ENCODE peak calls at places on chromosomes 13 and 19, in four cellular contexts. X, J, U and S are unnamed samples. For H3K4me1 and H3K36me3, the result is how much of the 10 kb centered on the place peaks cover.

GRCh38 chr19:38990949-38991697 is 15.6 kb upstream of the FBXO17 start:
- DNase-seq in J (no peak), X (no peak), U (no peak), S (no peak)

GRCh38 chr19:29971648-29972047 is 29.6 kb downstream of the URI1 start:
- DNase-seq in U (no peak), J (no peak), X (no peak), S (no peak)

GRCh38 chr19:4472174-4472974 is at the start of gene HDGFL2:
- DNase-seq in J (peak), X (no peak), U (no peak), S (no peak)

GRCh38 chr13:59016250-59016649 is 1147.5 kb downstream of the DIAPH3 start:
- DNase-seq in X (peak), U (no peak), J (no peak), S (no peak)

GRCh38 chr13:114035583-114036501 is 62.0 kb upstream of the C13orf46 start:
- DNase-seq in X (peak), U (peak), J (no peak), S (no peak)

GRCh38 chr19:31312004-31312403 is 37.2 kb downstream of the TSHZ3 start:
- DNase-seq in J (no peak), U (no peak), X (peak), S (no peak)

GRCh38 chr13:103973740-103974139 is 907.5 kb upstream of the SLC10A2 start:
- DNase-seq in J (no peak), X (no peak), U (no peak), S (no peak)

GRCh38 chr13:36965767-36966166 is 33.4 kb downstream of the ALG5 start:
- DNase-seq in X (peak), J (no peak), U (no peak), S (no peak)

GRCh38 chr19:13834308-13834790 is 39.1 kb downstream of the ZSWIM4 start:
- DNase-seq in U (no peak), X (peak), J (no peak), S (no peak)

GRCh38 chr19:42606660-42607351 is 12.1 kb upstream of the CEACAM8 start:
- DNase-seq in J (peak), X (peak), U (peak), S (peak)

GRCh38 chr19:44927746-44928145 is 13.3 kb downstream of the APOC1 start:
- DNase-seq in U (no peak), J (no peak), X (peak), S (no peak)

GRCh38 chr13:93169980-93170379 is 56.6 kb upstream of the GPC6 start:
- DNase-seq in U (no peak), J (no peak), X (peak), S (no peak)

GRCh38 chr13:113129921-113130750 is 7.5 kb downstream of the F10 start:
- DNase-seq in U (no peak), X (peak), J (peak), S (no peak)

GRCh38 chr13:100520936-100521765 is 67.4 kb downstream of the GGACT start:
- DNase-seq in U (no peak), X (no peak), J (no peak), S (no peak)

GRCh38 chr13:64234255-64234654 is 2818.6 kb upstream of the PCDH20 start:
- DNase-seq in U (no peak), J (no peak), X (peak), S (no peak)

GRCh38 chr13:100397627-100398026 is 191.0 kb downstream of the GGACT start:
- DNase-seq in J (no peak), X (no peak), U (no peak), S (no peak)

GRCh38 chr19:19459707-19460251 is 54.3 kb downstream of the GATAD2A start:
- DNase-seq in J (no peak), X (peak), U (no peak), S (peak)

GRCh38 chr13:30829145-30829544 is 76.9 kb upstream of the MEDAG start:
- DNase-seq in U (peak), J (no peak), X (peak), S (no peak)

GRCh38 chr13:30972888-30973377 is 40.5 kb downstream of the TEX26 start:
- DNase-seq in U (no peak), J (no peak), X (peak), S (no peak)

GRCh38 chr19:32873560-32873959 is 4.0 kb upstream of the SLC7A9 start:
- DNase-seq in J (no peak), U (no peak), X (no peak), S (no peak)

GRCh38 chr19:42154471-42155323 is 22.5 kb upstream of the POU2F2 start:
- DNase-seq in U (no peak), J (no peak), X (no peak), S (no peak)

GRCh38 chr13:34156841-34157365 is 339.0 kb downstream of the RFC3 start:
- DNase-seq in J (peak), X (peak), U (peak), S (peak)

GRCh38 chr13:45416521-45417125 is 1.6 kb downstream of the SLC25A30 start:
- DNase-seq in U (no peak), J (no peak), X (no peak), S (no peak)

GRCh38 chr19:47541507-47541906 is 26.6 kb upstream of the NAPA start:
- DNase-seq in X (no peak), U (no peak), J (no peak), S (no peak)

GRCh38 chr19:5216141-5216847 is 124.3 kb downstream of the PTPRS start:
- DNase-seq in J (no peak), U (no peak), X (no peak), S (no peak)

GRCh38 chr13:31940076-31940475 is 91.5 kb upstream of the FRY start:
- DNase-seq in J (no peak), U (no peak), X (no peak), S (no peak)

GRCh38 chr13:59391696-59392095 is 772.0 kb downstream of the DIAPH3 start:
- DNase-seq in J (no peak), U (peak), X (peak), S (peak)

GRCh38 chr19:50490991-50491472 is 14.4 kb upstream of the GARIN5A start:
- DNase-seq in J (no peak), U (peak), X (no peak), S (no peak)

GRCh38 chr19:31149306-31149975 is 199.8 kb downstream of the TSHZ3 start:
- DNase-seq in U (peak), J (no peak), X (no peak), S (no peak)

GRCh38 chr13:96728463-96728862 is 265.8 kb downstream of the OXGR1 start:
- DNase-seq in J (no peak), X (no peak), U (no peak), S (no peak)

GRCh38 chr13:36345438-36346221 is 564 bp downstream of the SPART start:
- DNase-seq in X (peak), J (peak), U (peak), S (peak)

GRCh38 chr13:108897955-108898354 is 268.5 kb downstream of the MYO16 start:
- DNase-seq in U (no peak), X (no peak), J (no peak), S (no peak)

GRCh38 chr19:3470500-3471128 is 9.7 kb downstream of the SMIM24 start:
- DNase-seq in X (no peak), J (no peak), U (no peak), S (no peak)

GRCh38 chr13:83057119-83057518 is 825.2 kb downstream of the SLITRK1 start:
- DNase-seq in X (peak), U (no peak), J (no peak), S (no peak)
- H3K4me3 ChIP-seq in X (no peak), U (no peak), J (no peak), S (no peak)

GRCh38 chr13:29718694-29719093 is 123.2 kb upstream of the SLC7A1 start:
- DNase-seq in X (no peak), U (no peak), J (no peak), S (no peak)
- H3K4me1 ChIP-seq in X (under half), U (under half), J (under half), S (under half)

DNA sequence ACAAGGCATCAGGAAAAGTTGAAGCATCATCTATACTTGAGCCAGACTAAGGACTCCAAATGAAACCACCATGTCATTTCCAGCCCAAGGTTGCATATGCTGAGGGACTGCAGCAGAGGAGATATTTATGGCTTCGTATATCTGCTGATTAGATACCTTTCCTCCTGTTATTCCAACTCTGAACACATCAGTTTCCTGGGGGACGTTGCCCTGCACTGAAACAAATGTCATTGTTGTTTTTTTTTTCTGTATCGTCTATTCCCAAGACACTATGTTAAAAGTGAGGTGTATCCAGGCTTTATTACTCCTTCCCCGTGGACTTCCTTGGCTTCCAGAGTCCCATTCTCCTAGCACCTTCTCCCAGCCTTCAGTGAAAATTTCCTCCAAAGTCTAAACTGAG is at the start of gene OR7A17:
- DNase-seq in J (no peak), U (no peak), X (no peak), S (no peak)
- H3K36me3 ChIP-seq in J (under half), U (under half), X (under half), S (under half)

DNA sequence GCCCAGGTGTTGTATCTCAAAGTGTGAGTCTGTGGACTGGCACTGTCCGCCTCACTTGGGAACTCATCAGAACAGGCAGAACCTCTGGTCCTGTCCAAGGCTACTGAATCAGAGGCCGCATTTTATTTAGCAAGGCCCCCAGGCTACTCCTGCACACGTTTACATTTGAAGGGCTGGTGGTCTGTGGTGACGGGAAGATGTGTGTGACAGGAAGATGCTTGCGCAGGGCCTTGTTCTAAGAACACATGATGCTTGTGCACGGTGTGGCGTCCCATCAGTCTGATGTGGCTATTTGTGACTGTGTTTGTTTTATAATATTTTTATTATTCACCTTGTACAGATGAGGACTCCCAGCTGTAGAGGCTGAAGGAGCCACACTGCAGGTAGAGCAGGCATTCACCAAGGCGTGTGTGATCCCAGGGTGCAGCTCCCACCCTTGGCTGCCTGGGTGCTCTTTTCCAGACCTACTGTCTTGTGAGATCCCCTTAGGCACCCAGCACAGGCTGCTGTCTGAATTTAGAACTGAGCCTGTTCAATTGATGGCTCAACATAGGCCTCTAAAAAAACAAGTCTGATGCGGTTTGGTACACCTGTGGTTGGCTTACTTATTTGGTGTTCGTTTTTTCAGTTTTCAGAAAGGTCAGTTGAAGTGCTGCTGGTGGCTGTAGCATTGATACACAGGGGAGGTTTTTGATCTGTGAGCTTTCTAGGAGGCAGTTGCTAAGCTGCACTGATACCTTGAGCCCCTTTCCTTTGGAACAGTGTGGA is 3.1 kb downstream of the SLC25A15 start:
- DNase-seq in J (no peak), X (no peak), U (no peak), S (no peak)
- H3K4me3 ChIP-seq in J (no peak), X (no peak), U (no peak), S (no peak)

DNA sequence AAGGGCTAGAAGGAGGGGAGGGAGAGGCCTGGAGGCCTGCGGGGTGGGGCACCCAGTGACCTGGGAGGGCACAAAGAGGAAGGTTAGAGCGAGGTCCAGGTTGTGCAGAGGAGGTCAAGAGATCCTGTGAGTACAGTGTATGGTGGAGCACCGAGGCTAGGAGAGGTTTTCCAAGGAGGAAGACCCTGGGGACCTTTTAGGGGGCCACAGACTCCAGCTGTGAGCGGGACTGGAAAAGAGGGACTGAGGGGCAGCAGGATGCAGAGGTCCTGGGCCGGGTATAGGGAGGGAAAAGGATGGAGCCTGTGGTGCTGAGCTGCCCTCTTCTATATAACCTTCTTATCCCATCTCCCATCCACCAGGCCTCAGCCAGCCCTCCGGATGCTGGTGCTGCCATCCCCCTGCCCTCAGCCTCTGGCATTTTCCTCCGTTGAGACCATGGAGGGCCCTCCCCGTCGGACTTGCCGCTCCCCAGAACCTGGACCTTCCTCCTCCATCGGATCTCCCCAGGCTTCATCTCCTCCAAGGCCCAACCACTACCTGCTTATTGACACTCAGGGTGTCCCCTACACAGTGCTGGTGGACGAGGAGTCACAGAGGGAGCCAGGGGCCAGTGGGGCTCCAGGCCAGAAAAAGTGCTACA is 863 bp downstream of the ZNF581 start:
- DNase-seq in J (peak), U (no peak), X (no peak), S (no peak)
- H3K4me1 ChIP-seq in J (half or more), U (under half), X (under half), S (under half)

GRCh38 chr19:10166046-10166445 is 28.7 kb downstream of the DNMT1 start:
- DNase-seq in X (no peak), U (no peak), J (no peak), S (no peak)
- H3K36me3 ChIP-seq in X (under half), U (half or more), J (half or more), S (half or more)

GRCh38 chr13:49058761-49059160 is 83.0 kb downstream of the FNDC3A start:
- DNase-seq in U (no peak), J (no peak), X (no peak), S (no peak)
- H3K4me3 ChIP-seq in U (no peak), J (no peak), X (no peak), S (no peak)